ENCODE peak calls at places on chromosomes 2 and 18, in ten cellular contexts. R is CD4-positive, CD25-positive, alpha-beta regulatory T cell; H is CD4-positive, alpha-beta memory T cell; W is OCI-LY7; J is HCT116; E is fibroblast of lung; C is body of pancreas; Y is cardiac muscle cell; Z is uterus; O is IMR-90. P is an unnamed sample. For H3K36me3, the result is how much of the 10 kb centered on the place peaks cover.

GRCh38 chr2:38750793-38751042 is 443 bp downstream of the SRSF7 start:
- DNase-seq in R (no peak), H (no peak), W (peak), J (no peak), E (peak), C (peak), Y (no peak), Z (peak), O (no peak), P (peak)

GRCh38 chr2:96663829-96664228 is 21.3 kb downstream of the FER1L5 start:
- DNase-seq in R (no peak), H (no peak), W (no peak), J (no peak), E (no peak), C (peak), Y (no peak), Z (no peak), O (no peak), P (no peak)

GRCh38 chr2:147641644-147642043 is 203.2 kb upstream of the ACVR2A start:
- DNase-seq in R (no peak), H (no peak), W (no peak), J (no peak), E (peak), C (no peak), Y (no peak), Z (no peak), O (peak), P (no peak)

GRCh38 chr2:21260316-21260715 is 136.5 kb downstream of the TDRD15 start:
- DNase-seq in R (no peak), H (no peak), W (no peak), J (no peak), E (no peak), C (no peak), Y (no peak), Z (no peak), O (no peak), P (no peak)

GRCh38 chr2:29202819-29203495 is 87.7 kb downstream of the CLIP4 start:
- DNase-seq in R (no peak), H (no peak), W (no peak), J (no peak), E (no peak), C (no peak), Y (no peak), Z (no peak), O (no peak), P (no peak)

GRCh38 chr2:9991829-9992273 is 40.4 kb downstream of the GRHL1 start:
- DNase-seq in R (no peak), H (no peak), W (no peak), J (no peak), E (peak), C (no peak), Y (no peak), Z (no peak), O (no peak), P (no peak)

GRCh38 chr2:163207706-163208370 is 369.3 kb upstream of the KCNH7 start:
- DNase-seq in R (no peak), H (no peak), W (no peak), J (no peak), E (no peak), C (no peak), Y (no peak), Z (no peak), O (no peak), P (no peak)

GRCh38 chr18:36298113-36298701 is 694 bp downstream of the FHOD3 start:
- DNase-seq in R (no peak), H (no peak), W (no peak), J (no peak), E (no peak), C (no peak), Y (peak), Z (no peak), O (no peak), P (no peak)

GRCh38 chr2:54757496-54757895 is 34.0 kb downstream of the EML6 start:
- DNase-seq in R (no peak), H (no peak), W (peak), J (no peak), E (peak), C (no peak), Y (peak), Z (no peak), O (peak), P (no peak)

GRCh38 chr18:35131387-35132283 is 90.4 kb downstream of the MAPRE2 start:
- DNase-seq in R (no peak), H (no peak), W (no peak), J (no peak), E (no peak), C (no peak), Y (no peak), Z (no peak), O (peak), P (no peak)

GRCh38 chr2:233603520-233603919 is 13.9 kb upstream of the UGT1A8 start:
- DNase-seq in R (no peak), H (no peak), W (no peak), J (no peak), E (no peak), C (no peak), Y (no peak), Z (no peak), O (no peak), P (no peak)

GRCh38 chr2:30185175-30185574 is 38.4 kb downstream of the YPEL5 start:
- DNase-seq in R (no peak), H (no peak), W (no peak), J (no peak), E (no peak), C (no peak), Y (no peak), Z (no peak), O (peak), P (no peak)

GRCh38 chr18:57422313-57422872 is 12.8 kb upstream of the ONECUT2 start:
- DNase-seq in R (no peak), H (no peak), W (no peak), J (no peak), E (no peak), C (no peak), Y (no peak), Z (no peak), O (no peak), P (no peak)

GRCh38 chr2:233928594-233929351 is 11.6 kb downstream of the TRPM8 start:
- DNase-seq in R (no peak), H (no peak), W (peak), J (no peak), E (no peak), C (no peak), Y (peak), Z (no peak), O (peak), P (no peak)

GRCh38 chr2:25131567-25132295 is 36.6 kb downstream of the POMC start:
- DNase-seq in R (no peak), H (no peak), W (no peak), J (no peak), E (no peak), C (no peak), Y (no peak), Z (no peak), O (no peak), P (no peak)

GRCh38 chr2:196176142-196176738 is 4.9 kb upstream of the STK17B start:
- DNase-seq in R (peak), H (peak), W (peak), J (no peak), E (no peak), C (no peak), Y (no peak), Z (no peak), O (no peak), P (peak)

GRCh38 chr2:45258251-45258775 is 249.1 kb upstream of the SIX2 start:
- DNase-seq in R (no peak), H (no peak), W (peak), J (no peak), E (no peak), C (no peak), Y (no peak), Z (no peak), O (no peak), P (no peak)

GRCh38 chr18:46722051-46722450 is 34.8 kb downstream of the ST8SIA5 start:
- DNase-seq in R (no peak), H (no peak), W (no peak), J (no peak), E (no peak), C (no peak), Y (no peak), Z (no peak), O (no peak), P (no peak)

GRCh38 chr2:63613391-63613901 is 24.7 kb downstream of the MDH1 start:
- DNase-seq in R (no peak), H (no peak), W (no peak), J (no peak), E (peak), C (no peak), Y (no peak), Z (no peak), O (no peak), P (no peak)

GRCh38 chr18:56175309-56175708 is 463.1 kb downstream of the TXNL1 start:
- DNase-seq in R (no peak), H (no peak), W (no peak), J (no peak), E (no peak), C (no peak), Y (no peak), Z (no peak), O (no peak), P (no peak)

GRCh38 chr2:85792783-85793441 is 39.1 kb downstream of the ATOH8 start:
- DNase-seq in R (no peak), H (no peak), W (no peak), J (no peak), E (peak), C (peak), Y (no peak), Z (peak), O (peak), P (no peak)

GRCh38 chr2:174972924-174973323 is 32.3 kb downstream of the CHN1 start:
- DNase-seq in R (no peak), H (no peak), W (no peak), J (no peak), E (peak), C (no peak), Y (no peak), Z (no peak), O (peak), P (no peak)

GRCh38 chr2:228767196-228767595 is 503.9 kb downstream of the PID1 start:
- DNase-seq in R (no peak), H (no peak), W (no peak), J (no peak), E (peak), C (no peak), Y (no peak), Z (no peak), O (peak), P (no peak)

GRCh38 chr2:121363632-121364420 is 78.8 kb upstream of the TFCP2L1 start:
- DNase-seq in R (no peak), H (no peak), W (no peak), J (no peak), E (peak), C (no peak), Y (no peak), Z (no peak), O (peak), P (no peak)

GRCh38 chr18:2515408-2515807 is 55.9 kb downstream of the METTL4 start:
- DNase-seq in R (no peak), H (no peak), W (no peak), J (peak), E (peak), C (no peak), Y (no peak), Z (no peak), O (peak), P (no peak)

GRCh38 chr2:146916914-146917313 is 927.9 kb upstream of the ACVR2A start:
- DNase-seq in R (no peak), H (no peak), W (no peak), J (no peak), E (no peak), C (no peak), Y (no peak), Z (no peak), O (no peak), P (no peak)

GRCh38 chr2:158695287-158695686 is 99.8 kb upstream of the DAPL1 start:
- DNase-seq in R (no peak), H (no peak), W (no peak), J (no peak), E (no peak), C (no peak), Y (no peak), Z (no peak), O (no peak), P (no peak)

GRCh38 chr18:24413148-24413547 is 13.3 kb upstream of the IMPACT start:
- DNase-seq in R (no peak), H (no peak), W (no peak), J (no peak), E (no peak), C (no peak), Y (no peak), Z (no peak), O (no peak), P (no peak)

GRCh38 chr2:42810971-42811865 is 18.8 kb upstream of the HAAO start:
- DNase-seq in R (peak), H (peak), W (no peak), J (no peak), E (peak), C (peak), Y (peak), Z (peak), O (peak), P (peak)

GRCh38 chr18:79779021-79779699 is 18.6 kb upstream of the KCNG2 start:
- DNase-seq in R (no peak), H (no peak), W (no peak), J (no peak), E (no peak), C (no peak), Y (no peak), Z (no peak), O (no peak), P (no peak)

GRCh38 chr2:238339395-238339780 is 19.1 kb downstream of the TRAF3IP1 start:
- DNase-seq in R (no peak), H (no peak), W (no peak), J (no peak), E (no peak), C (no peak), Y (no peak), Z (no peak), O (no peak), P (no peak)

GRCh38 chr2:182642328-182642727 is 73.7 kb upstream of the DNAJC10 start:
- DNase-seq in R (no peak), H (no peak), W (peak), J (peak), E (peak), C (peak), Y (peak), Z (peak), O (peak), P (no peak)

GRCh38 chr18:7568426-7568825 is 1.3 kb downstream of the PTPRM start:
- DNase-seq in R (no peak), H (peak), W (no peak), J (no peak), E (peak), C (peak), Y (peak), Z (peak), O (peak), P (no peak)

DNA sequence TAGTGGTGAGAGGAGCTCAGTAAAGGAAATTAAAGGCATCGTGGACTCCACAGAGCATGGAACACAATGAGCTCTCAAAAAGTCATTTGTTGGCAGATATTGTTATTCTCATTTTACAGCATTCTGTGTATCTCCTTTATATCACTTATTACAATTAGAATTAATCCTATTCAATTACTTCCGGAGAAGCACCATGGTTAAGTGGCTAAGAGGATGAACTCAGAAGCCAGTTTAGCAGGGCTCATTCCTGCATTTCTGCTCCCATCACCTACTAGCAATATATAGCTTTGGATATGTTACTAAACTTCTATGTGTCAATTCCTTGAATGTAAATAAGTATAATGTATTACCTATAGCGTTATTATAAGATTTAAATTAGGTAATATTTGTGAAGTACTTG is 683.3 kb downstream of the IRS1 start:
- DNase-seq in R (no peak), H (no peak), W (no peak), J (no peak), E (no peak), C (no peak), Y (no peak), Z (no peak), O (no peak), P (no peak)
- H3K27ac ChIP-seq in R (no peak), H (no peak), W (no peak), J (peak), E (no peak), C (no peak), Y (no peak), Z (peak), O (peak), P (no peak)

DNA sequence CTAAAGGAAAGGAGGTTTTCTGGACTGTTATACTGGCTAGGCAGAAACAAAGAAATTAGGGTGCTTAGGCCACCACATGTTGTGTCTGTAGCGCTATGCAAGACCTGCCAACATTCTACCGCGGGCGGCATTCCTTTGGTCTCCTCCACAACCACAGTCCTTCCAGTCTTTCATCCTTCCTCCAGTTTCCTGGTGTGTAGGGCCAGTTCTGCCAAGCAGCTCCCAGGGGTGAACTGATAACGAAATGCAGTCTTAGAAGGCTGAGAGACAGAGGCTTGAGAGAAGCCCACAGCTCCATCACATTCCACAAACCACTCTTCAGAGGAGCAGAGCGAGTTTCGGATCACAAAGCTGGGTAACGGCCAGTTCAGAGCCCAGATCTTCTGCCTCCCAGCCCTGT is 19.5 kb upstream of the CXXC1 start:
- DNase-seq in R (no peak), H (no peak), W (no peak), J (no peak), E (peak), C (no peak), Y (no peak), Z (no peak), O (peak), P (no peak)
- H3K4me3 ChIP-seq in R (peak), H (no peak), W (peak), J (no peak), E (no peak), C (no peak), Y (no peak), Z (no peak), O (no peak), P (peak)

GRCh38 chr2:219733746-219734145 is 106.3 kb downstream of the SLC4A3 start:
- DNase-seq in R (no peak), H (no peak), W (no peak), J (no peak), E (no peak), C (no peak), Y (no peak), Z (no peak), O (no peak), P (no peak)

GRCh38 chr2:219736196-219736595 is 108.8 kb downstream of the SLC4A3 start:
- DNase-seq in R (no peak), H (peak), W (peak), J (peak), E (peak), C (no peak), Y (peak), Z (no peak), O (peak), P (no peak)

GRCh38 chr2:219728993-219729487 is 101.6 kb downstream of the SLC4A3 start:
- DNase-seq in R (no peak), H (no peak), W (no peak), J (no peak), E (peak), C (no peak), Y (no peak), Z (no peak), O (no peak), P (no peak)

GRCh38 chr2:219731173-219731572 is 103.7 kb downstream of the SLC4A3 start:
- DNase-seq in R (no peak), H (no peak), W (no peak), J (no peak), E (no peak), C (no peak), Y (no peak), Z (no peak), O (no peak), P (no peak)

GRCh38 chr2:219733106-219733505 is 105.7 kb downstream of the SLC4A3 start:
- DNase-seq in R (no peak), H (no peak), W (no peak), J (no peak), E (no peak), C (no peak), Y (no peak), Z (no peak), O (no peak), P (no peak)
- H3K36me3 ChIP-seq in R (under half), H (under half), W (under half), J (under half), E (under half), C (under half), Y (under half), Z (under half), O (under half), P (under half)

GRCh38 chr2:98912221-98912851 is 23.7 kb downstream of the CRACDL start:
- DNase-seq in R (no peak), H (no peak), W (no peak), J (peak), E (peak), C (peak), Y (no peak), Z (peak), O (peak), P (no peak)
- H3K27ac ChIP-seq in R (no peak), H (no peak), W (no peak), J (no peak), E (no peak), C (peak), Y (no peak), Z (no peak), O (no peak), P (no peak)

DNA sequence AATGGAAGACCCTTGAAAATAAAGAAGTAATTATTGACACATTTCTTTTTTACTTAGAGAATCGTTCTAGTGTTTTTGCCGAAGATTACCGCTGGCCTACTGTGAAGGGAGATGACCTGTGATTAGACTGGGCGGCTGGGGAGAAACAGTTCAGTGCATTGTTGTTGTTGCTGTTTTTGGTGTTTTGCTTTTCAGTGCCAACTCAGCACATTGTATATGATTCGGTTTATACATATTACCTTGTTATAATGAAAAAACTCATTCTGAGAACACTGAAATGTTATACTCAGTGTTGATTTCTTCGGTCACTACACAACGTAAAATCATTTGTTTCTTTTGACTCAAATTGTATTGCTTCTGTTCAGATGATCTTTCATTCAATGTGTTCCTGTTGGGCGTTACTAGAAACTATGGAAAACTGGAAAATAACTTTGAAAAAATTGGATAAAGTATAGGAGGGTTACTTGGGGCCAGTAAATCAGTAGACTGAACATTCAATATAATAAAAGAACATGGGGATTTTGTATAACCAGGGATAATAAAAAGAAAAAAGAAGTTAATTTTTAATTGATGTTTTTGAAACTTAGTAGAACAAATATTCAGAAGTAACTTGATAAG is 3.3 kb downstream of the PMAIP1 start:
- DNase-seq in R (no peak), H (no peak), W (no peak), J (no peak), E (no peak), C (no peak), Y (no peak), Z (no peak), O (no peak), P (no peak)
- H3K4me3 ChIP-seq in R (peak), H (no peak), W (peak), J (no peak), E (no peak), C (no peak), Y (no peak), Z (no peak), O (no peak), P (no peak)

GRCh38 chr2:101861382-101861781 is 130.4 kb upstream of the IL1R2 start:
- DNase-seq in R (no peak), H (no peak), W (no peak), J (no peak), E (no peak), C (no peak), Y (no peak), Z (no peak), O (no peak), P (no peak)

GRCh38 chr2:101868525-101868924 is 123.2 kb upstream of the IL1R2 start:
- DNase-seq in R (no peak), H (no peak), W (no peak), J (no peak), E (no peak), C (no peak), Y (no peak), Z (no peak), O (no peak), P (no peak)

GRCh38 chr2:101860782-101861181 is 131.0 kb upstream of the IL1R2 start:
- DNase-seq in R (no peak), H (no peak), W (no peak), J (no peak), E (no peak), C (no peak), Y (no peak), Z (no peak), O (no peak), P (no peak)

GRCh38 chr2:101863534-101863933 is 128.2 kb upstream of the IL1R2 start:
- DNase-seq in R (no peak), H (no peak), W (no peak), J (no peak), E (no peak), C (no peak), Y (no peak), Z (no peak), O (no peak), P (no peak)

GRCh38 chr2:101864426-101864825 is 127.3 kb upstream of the IL1R2 start:
- DNase-seq in R (no peak), H (no peak), W (no peak), J (no peak), E (no peak), C (no peak), Y (no peak), Z (no peak), O (no peak), P (no peak)
- H3K36me3 ChIP-seq in R (half or more), H (half or more), W (half or more), J (under half), E (under half), C (under half), Y (half or more), Z (under half), O (half or more), P (half or more)

GRCh38 chr2:133421516-133422324 is 146.5 kb downstream of the NCKAP5 start:
- DNase-seq in R (no peak), H (no peak), W (no peak), J (no peak), E (peak), C (peak), Y (peak), Z (no peak), O (peak), P (no peak)
- H3K27ac ChIP-seq in R (no peak), H (no peak), W (no peak), J (no peak), E (no peak), C (peak), Y (no peak), Z (no peak), O (no peak), P (no peak)

P was measured in CD8-positive, alpha-beta memory T cell.